ENCODE peak calls at places on chromosomes 6 and 20, in four cellular contexts. B, J, Q and H are unnamed samples.

GRCh38 chr6:3356824-3357420 is 98.2 kb downstream of the PSMG4 start:
- DNase-seq in B (no peak), Q (no peak), J (no peak), H (no peak)

GRCh38 chr6:81865712-81866111 is 113.2 kb upstream of the TENT5A start:
- DNase-seq in B (no peak), J (no peak), Q (peak; percentile 85), H (no peak)

GRCh38 chr6:72035483-72035882 is 149.1 kb downstream of the RIMS1 start:
- DNase-seq in B (no peak), J (no peak), Q (no peak), H (no peak)

GRCh38 chr20:6740096-6740495 is 27.4 kb upstream of the BMP2 start:
- DNase-seq in J (no peak), Q (no peak), B (no peak), H (no peak)

GRCh38 chr20:43187476-43188233 is 2.1 kb downstream of the PTPRT start:
- DNase-seq in Q (peak; percentile 54), B (peak; percentile 30), J (peak; percentile 74), H (peak; percentile 24)

GRCh38 chr20:24673678-24674570 is 204.5 kb downstream of the SYNDIG1 start:
- DNase-seq in Q (peak; percentile 64), B (no peak), J (no peak), H (no peak)

GRCh38 chr6:22250486-22250885 is 46.4 kb downstream of the PRL start:
- DNase-seq in J (no peak), Q (no peak), B (no peak), H (no peak)

GRCh38 chr20:1440024-1440423 is 26.6 kb downstream of the NSFL1C start:
- DNase-seq in J (no peak), B (peak; percentile 22), Q (peak; percentile 15), H (no peak)

GRCh38 chr6:145887969-145888368 is 73.4 kb upstream of the FBXO30 start:
- DNase-seq in B (peak; percentile 11), Q (peak; percentile 36), J (peak; percentile 14), H (no peak)

GRCh38 chr20:50982372-50982771 is 23.8 kb downstream of the MOCS3 start:
- DNase-seq in Q (peak; percentile 61), J (no peak), B (no peak), H (no peak)

GRCh38 chr6:125066964-125067363 is 86.6 kb upstream of the TPD52L1 start:
- DNase-seq in B (no peak), J (no peak), Q (peak; percentile 29), H (peak; percentile 77)

GRCh38 chr6:54899442-54899841 is 52.9 kb downstream of the FAM83B start:
- DNase-seq in B (no peak), Q (no peak), J (no peak), H (no peak)

GRCh38 chr6:2961971-2962370 is 9.4 kb downstream of the SERPINB6 start:
- DNase-seq in J (no peak), Q (no peak), B (no peak), H (no peak)

GRCh38 chr20:47354710-47355488 is 1.6 kb downstream of the ZMYND8 start:
- DNase-seq in B (no peak), Q (no peak), J (no peak), H (no peak)

GRCh38 chr20:45408646-45409213 is 641 bp downstream of the DBNDD2 start:
- DNase-seq in Q (no peak), B (no peak), J (peak; percentile 16), H (no peak)

GRCh38 chr20:39939241-39939865 is 749.7 kb downstream of the MAFB start:
- DNase-seq in J (no peak), B (no peak), Q (no peak), H (no peak)

GRCh38 chr6:161308075-161308655 is 34.3 kb upstream of the AGPAT4 start:
- DNase-seq in J (no peak), Q (no peak), B (no peak), H (no peak)

GRCh38 chr6:116265081-116265829 is 11.4 kb upstream of the TSPYL4 start:
- DNase-seq in Q (no peak), B (no peak), J (peak; percentile 54), H (no peak)

GRCh38 chr20:52783769-52784168 is 188.4 kb upstream of the TSHZ2 start:
- DNase-seq in J (no peak), Q (peak; percentile 7), B (no peak), H (no peak)

GRCh38 chr20:6162239-6162638 is 39.4 kb upstream of the FERMT1 start:
- DNase-seq in J (peak; percentile 64), B (no peak), Q (peak; percentile 36), H (no peak)

GRCh38 chr20:13839421-13840092 is 54.7 kb downstream of the NDUFAF5 start:
- DNase-seq in J (no peak), B (no peak), Q (peak; percentile 34), H (no peak)

GRCh38 chr6:113048741-113049140 is 701.6 kb downstream of the RFPL4B start:
- DNase-seq in J (no peak), Q (no peak), B (no peak), H (no peak)

GRCh38 chr6:125784365-125784764 is 6.4 kb upstream of the NCOA7 start:
- DNase-seq in B (no peak), J (no peak), Q (peak; percentile 84), H (no peak)

GRCh38 chr6:156336096-156336495 is 441.1 kb upstream of the ARID1B start:
- DNase-seq in Q (no peak), B (no peak), J (no peak), H (no peak)

GRCh38 chr6:109236140-109237081 is 141.1 kb downstream of the CEP57L1 start:
- DNase-seq in Q (no peak), J (no peak), B (no peak), H (peak; percentile 34)

GRCh38 chr6:81241717-81242116 is 510.8 kb downstream of the TENT5A start:
- DNase-seq in B (no peak), Q (peak; percentile 49), J (no peak), H (no peak)

GRCh38 chr20:51272392-51272791 is 249.5 kb upstream of the KCNG1 start:
- DNase-seq in B (no peak), J (no peak), Q (peak; percentile 72), H (no peak)

GRCh38 chr20:51569815-51570741 is 27.6 kb upstream of the NFATC2 start:
- DNase-seq in J (peak; percentile 42), Q (no peak), B (no peak), H (no peak)

GRCh38 chr20:31630187-31630790 is 7.4 kb upstream of the COX4I2 start:
- DNase-seq in J (no peak), B (no peak), Q (peak; percentile 40), H (no peak)

GRCh38 chr6:112223070-112223861 is 31.1 kb downstream of the LAMA4 start:
- DNase-seq in J (no peak), Q (peak; percentile 97), B (no peak), H (no peak)

GRCh38 chr20:63782051-63782471 is 42.5 kb downstream of the SLC2A4RG start:
- DNase-seq in B (peak; percentile 71), J (no peak), Q (no peak), H (peak; percentile 62)

GRCh38 chr20:33648396-33649004 is 13.6 kb upstream of the C20orf144 start:
- DNase-seq in J (no peak), Q (no peak), B (no peak), H (no peak)

GRCh38 chr6:11354019-11354418 is 121.6 kb upstream of the NEDD9 start:
- DNase-seq in B (peak; percentile 48), Q (peak; percentile 51), J (peak; percentile 31), H (peak; percentile 76)
- H3K4me1 ChIP-seq in B (peaks cover 31% of the 10 kb centered on the region), Q (no peaks in the 10 kb centered on the region), J (peaks cover 81% of the 10 kb centered on the region), H (peaks cover 31% of the 10 kb centered on the region)

GRCh38 chr6:159836294-159837140 is 36.4 kb downstream of the PNLDC1 start:
- DNase-seq in B (no peak), J (peak; percentile 57), Q (peak; percentile 17), H (no peak)
- H3K4me1 ChIP-seq in B (peaks cover 30% of the 10 kb centered on the region), J (peaks cover 8% of the 10 kb centered on the region), Q (no peaks in the 10 kb centered on the region), H (no peaks in the 10 kb centered on the region)

DNA sequence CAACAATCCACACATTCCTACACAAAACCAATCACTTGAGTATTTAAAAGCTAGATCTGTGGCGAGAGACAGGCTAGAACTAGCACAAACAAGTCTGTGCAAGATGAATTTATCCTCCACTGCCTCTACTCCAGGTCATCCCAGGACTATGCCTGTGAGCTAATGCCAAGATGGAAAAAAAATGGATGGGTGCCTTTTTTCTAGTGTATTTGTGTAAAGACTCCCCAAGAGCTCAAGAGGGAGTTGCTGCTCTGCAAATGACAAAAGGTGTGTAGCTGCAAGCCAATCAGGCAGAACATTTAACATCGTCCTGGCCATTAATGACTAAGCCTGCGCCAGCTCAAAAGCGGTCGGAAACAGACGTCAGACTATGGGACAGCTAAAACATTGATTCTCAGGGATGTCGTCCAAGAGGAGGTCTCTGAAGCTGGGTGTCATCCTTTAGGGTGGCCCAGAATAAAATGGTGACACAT is 21.9 kb downstream of the ATXN1 start:
- DNase-seq in Q (no peak), J (no peak), B (no peak), H (no peak)
- H3K4me1 ChIP-seq in Q (peaks cover 37% of the 10 kb centered on the region), J (peaks cover 85% of the 10 kb centered on the region), B (peaks cover 4% of the 10 kb centered on the region), H (peaks cover 16% of the 10 kb centered on the region)

DNA sequence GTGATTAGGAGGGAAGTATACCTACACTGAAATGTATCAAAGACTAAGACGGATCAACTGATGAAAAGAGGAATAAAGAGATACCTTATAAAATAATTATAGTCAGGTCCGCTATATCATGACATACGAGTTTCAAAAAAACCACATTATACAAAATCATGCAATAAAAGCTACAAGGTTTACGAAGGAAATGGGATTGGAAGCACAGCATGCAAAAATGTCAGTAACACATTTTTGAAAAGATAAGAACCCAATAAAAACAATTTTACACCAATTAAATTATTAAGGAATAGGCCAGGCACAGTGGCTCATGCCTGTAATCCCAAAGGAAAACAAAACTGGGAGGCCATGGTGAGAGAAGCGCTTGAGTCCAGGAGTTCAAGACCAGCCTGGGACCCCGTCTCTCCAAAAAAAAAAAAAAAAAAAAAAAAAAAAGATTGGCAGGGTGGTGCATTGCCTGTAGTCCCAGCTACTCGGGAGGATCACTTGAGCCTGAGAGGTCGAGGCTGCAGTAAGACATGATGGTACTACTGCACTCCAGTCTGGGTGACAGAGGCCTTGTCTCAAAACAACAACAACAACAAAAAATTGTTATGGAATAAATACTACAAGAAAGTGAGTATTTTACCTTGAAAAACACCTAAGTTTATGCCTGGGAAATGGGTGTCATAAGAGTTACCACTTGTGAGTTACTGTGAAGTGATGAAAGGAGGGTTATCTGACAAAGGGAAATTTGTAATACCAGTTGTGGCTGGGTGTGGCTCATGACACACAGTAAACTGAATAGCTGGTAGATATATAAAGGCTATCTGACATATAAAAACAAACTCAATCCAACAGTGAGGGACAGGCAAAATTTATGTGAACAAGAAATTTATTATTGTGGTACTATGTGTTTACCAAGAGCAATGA is 45.2 kb downstream of the RANBP9 start:
- DNase-seq in B (no peak), J (no peak), Q (no peak), H (no peak)
- H3K4me1 ChIP-seq in B (peaks cover 42% of the 10 kb centered on the region), J (peaks cover 58% of the 10 kb centered on the region), Q (peaks cover 2% of the 10 kb centered on the region), H (peaks cover 38% of the 10 kb centered on the region)

DNA sequence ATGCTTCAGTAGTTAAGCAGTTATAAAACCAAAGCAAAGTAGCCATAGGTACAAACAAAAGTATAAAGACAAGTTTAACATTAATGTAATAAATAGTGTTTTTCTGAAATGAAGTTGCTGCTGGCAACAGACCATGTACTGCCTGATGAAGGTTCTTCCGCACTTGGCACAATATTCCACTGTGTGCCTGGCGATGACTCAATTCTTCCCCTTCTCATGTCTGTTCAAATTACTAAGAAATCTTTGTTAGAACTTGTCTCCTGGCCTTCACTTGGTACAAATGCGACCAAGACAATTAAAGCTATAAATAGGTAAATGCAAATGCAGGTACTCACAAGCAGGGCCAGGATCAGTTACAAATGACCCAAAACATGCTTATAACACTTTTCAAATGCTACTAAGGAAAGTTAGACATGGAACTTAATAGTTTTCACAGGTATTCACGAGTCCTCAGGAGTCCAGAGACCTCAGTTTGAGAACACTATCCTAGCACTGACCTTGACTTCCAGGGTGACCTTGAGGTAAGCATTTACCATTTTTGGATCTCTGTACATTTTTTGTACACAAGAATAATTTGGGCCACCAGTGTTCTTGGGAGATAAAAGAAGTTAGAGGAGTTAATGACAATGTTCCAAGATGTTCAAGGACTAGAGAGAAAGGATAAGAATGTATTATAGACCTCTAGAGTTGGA is 8.1 kb upstream of the DDR1 start:
- DNase-seq in J (no peak), Q (peak; percentile 76), B (no peak), H (no peak)
- H3K4me1 ChIP-seq in J (peaks cover 15% of the 10 kb centered on the region), Q (peaks cover 3% of the 10 kb centered on the region), B (peaks cover 13% of the 10 kb centered on the region), H (peaks cover 8% of the 10 kb centered on the region)